ENCODE peak calls at places on chromosomes 5 and 9, in nine cellular contexts. E, D, P, I, T, W, O, R and L are unnamed samples.

GRCh38 chr9:128151343-128152132 is 2.3 kb downstream of the LCN2 start:
- DNase-seq in E (no peak), D (no peak), P (no peak), I (no peak), T (no peak), W (no peak), O (no peak), R (no peak), L (no peak)

GRCh38 chr5:52864376-52864775 is 76.7 kb downstream of the ITGA1 start:
- DNase-seq in E (no peak), D (no peak), P (no peak), I (no peak), T (no peak), W (no peak), O (no peak), R (peak), L (no peak)

GRCh38 chr5:68319316-68320093 is 103.9 kb downstream of the PIK3R1 start:
- DNase-seq in E (peak), D (no peak), P (no peak), I (no peak), T (no peak), W (no peak), O (no peak), R (peak), L (peak)

GRCh38 chr5:159444441-159445082 is 114.3 kb upstream of the IL12B start:
- DNase-seq in E (peak), D (peak), P (no peak), I (no peak), T (peak), W (no peak), O (peak), R (peak), L (peak)

GRCh38 chr5:167208911-167209310 is 1082.5 kb upstream of the WWC1 start:
- DNase-seq in E (no peak), D (no peak), P (no peak), I (no peak), T (no peak), W (no peak), O (no peak), R (peak), L (no peak)

GRCh38 chr5:125058185-125058826 is 311.9 kb upstream of the ZNF608 start:
- DNase-seq in E (peak), D (no peak), P (no peak), I (no peak), T (no peak), W (no peak), O (no peak), R (no peak), L (no peak)

GRCh38 chr9:135338546-135338945 is 141.0 kb upstream of the PPP1R26 start:
- DNase-seq in E (no peak), D (no peak), P (no peak), I (no peak), T (no peak), W (no peak), O (no peak), R (no peak), L (no peak)

GRCh38 chr5:135534609-135535419 is 950 bp downstream of the NEUROG1 start:
- DNase-seq in E (no peak), D (no peak), P (no peak), I (no peak), T (no peak), W (peak), O (no peak), R (no peak), L (no peak)

GRCh38 chr5:3350781-3351180 is 244.9 kb upstream of the IRX1 start:
- DNase-seq in E (no peak), D (no peak), P (no peak), I (no peak), T (no peak), W (peak), O (no peak), R (no peak), L (no peak)

GRCh38 chr5:132001647-132002561 is 9.6 kb downstream of the ACSL6 start:
- DNase-seq in E (peak), D (no peak), P (no peak), I (no peak), T (no peak), W (no peak), O (no peak), R (no peak), L (peak)

GRCh38 chr5:84239509-84239908 is 145.2 kb downstream of the EDIL3 start:
- DNase-seq in E (peak), D (no peak), P (no peak), I (no peak), T (no peak), W (no peak), O (no peak), R (peak), L (peak)

GRCh38 chr9:106726070-106726815 is 136.7 kb upstream of the ZNF462 start:
- DNase-seq in E (no peak), D (no peak), P (no peak), I (no peak), T (no peak), W (no peak), O (no peak), R (no peak), L (no peak)

GRCh38 chr5:31992377-31992776 is 181.7 kb downstream of the GOLPH3 start:
- DNase-seq in E (no peak), D (no peak), P (no peak), I (no peak), T (no peak), W (no peak), O (no peak), R (no peak), L (no peak)

GRCh38 chr5:95846554-95847260 is 24.2 kb upstream of the GLRX start:
- DNase-seq in E (peak), D (peak), P (peak), I (peak), T (peak), W (peak), O (peak), R (peak), L (peak)

GRCh38 chr9:79800578-79800977 is 228.8 kb downstream of the TLE4 start:
- DNase-seq in E (no peak), D (no peak), P (no peak), I (no peak), T (no peak), W (no peak), O (no peak), R (no peak), L (no peak)

GRCh38 chr9:134716067-134716466 is 74.5 kb downstream of the COL5A1 start:
- DNase-seq in E (no peak), D (no peak), P (no peak), I (no peak), T (no peak), W (no peak), O (no peak), R (no peak), L (no peak)

GRCh38 chr5:147733075-147733474 is 49.5 kb downstream of the JAKMIP2 start:
- DNase-seq in E (no peak), D (no peak), P (no peak), I (no peak), T (no peak), W (no peak), O (no peak), R (no peak), L (no peak)

GRCh38 chr5:151068189-151068570 is 12.7 kb downstream of the TNIP1 start:
- DNase-seq in E (no peak), D (no peak), P (no peak), I (no peak), T (no peak), W (no peak), O (no peak), R (no peak), L (no peak)

GRCh38 chr9:110638381-110638954 is 30.1 kb upstream of the MUSK start:
- DNase-seq in E (no peak), D (no peak), P (no peak), I (no peak), T (no peak), W (no peak), O (no peak), R (no peak), L (no peak)

GRCh38 chr9:121748080-121748479 is 96.6 kb downstream of the DAB2IP start:
- DNase-seq in E (peak), D (no peak), P (no peak), I (no peak), T (no peak), W (no peak), O (no peak), R (no peak), L (peak)

GRCh38 chr5:62343428-62343827 is 37.4 kb downstream of the KIF2A start:
- DNase-seq in E (no peak), D (no peak), P (no peak), I (no peak), T (no peak), W (no peak), O (no peak), R (peak), L (no peak)

GRCh38 chr5:5572010-5572982 is 149.8 kb downstream of the ICE1 start:
- DNase-seq in E (no peak), D (no peak), P (no peak), I (no peak), T (peak), W (peak), O (no peak), R (no peak), L (no peak)

GRCh38 chr5:72121052-72121451 is 13.8 kb downstream of the MAP1B start:
- DNase-seq in E (no peak), D (no peak), P (no peak), I (no peak), T (no peak), W (no peak), O (no peak), R (no peak), L (no peak)

GRCh38 chr9:18689166-18689565 is 215.2 kb downstream of the ADAMTSL1 start:
- DNase-seq in E (no peak), D (no peak), P (no peak), I (no peak), T (no peak), W (no peak), O (no peak), R (no peak), L (no peak)

GRCh38 chr5:118857700-118858099 is 130.6 kb downstream of the DTWD2 start:
- DNase-seq in E (no peak), D (no peak), P (no peak), I (no peak), T (no peak), W (no peak), O (no peak), R (no peak), L (no peak)

GRCh38 chr9:92970467-92970923 is 23.2 kb downstream of the FGD3 start:
- DNase-seq in E (peak), D (peak), P (no peak), I (no peak), T (no peak), W (no peak), O (no peak), R (peak), L (peak)

GRCh38 chr5:52632281-52632680 is 155.4 kb upstream of the ITGA1 start:
- DNase-seq in E (no peak), D (no peak), P (no peak), I (no peak), T (no peak), W (no peak), O (no peak), R (no peak), L (no peak)

GRCh38 chr5:140213370-140213983 is 38.5 kb downstream of the CYSTM1 start:
- DNase-seq in E (no peak), D (no peak), P (no peak), I (no peak), T (no peak), W (no peak), O (no peak), R (no peak), L (no peak)

GRCh38 chr5:143133721-143134120 is 269.8 kb downstream of the NR3C1 start:
- DNase-seq in E (no peak), D (peak), P (no peak), I (no peak), T (no peak), W (no peak), O (no peak), R (no peak), L (no peak)

GRCh38 chr5:38032149-38032548 is 192.3 kb upstream of the GDNF start:
- DNase-seq in E (no peak), D (no peak), P (no peak), I (no peak), T (no peak), W (no peak), O (no peak), R (no peak), L (no peak)